ENCODE peak calls at places on chromosomes 12 and 14, in five cellular contexts. One of them, this sample, is unnamed.

GRCh38 chr12:32052300-32052691 is 54.4 kb upstream of the BICD1 start:
- DNase-seq in cardiac muscle cell: peak; percentile 23
- DNase-seq in neural progenitor cell: no peak
- DNase-seq in HFF-Myc: no peak
- DNase-seq in heart right ventricle: no peak
- DNase-seq in this sample: no peak

GRCh38 chr12:118103601-118104382 is at the start of gene VSIG10:
- DNase-seq in cardiac muscle cell: peak; percentile 67
- DNase-seq in neural progenitor cell: peak; percentile 81
- DNase-seq in HFF-Myc: no peak
- DNase-seq in heart right ventricle: peak; percentile 79
- DNase-seq in this sample: peak; percentile 61

GRCh38 chr14:29518335-29518734 is 409.3 kb downstream of the PRKD1 start:
- DNase-seq in cardiac muscle cell: no peak
- DNase-seq in neural progenitor cell: no peak
- DNase-seq in HFF-Myc: no peak
- DNase-seq in heart right ventricle: no peak
- DNase-seq in this sample: no peak

GRCh38 chr12:22262309-22262708 is 72.2 kb downstream of the ST8SIA1 start:
- DNase-seq in cardiac muscle cell: no peak
- DNase-seq in neural progenitor cell: peak; percentile 51
- DNase-seq in HFF-Myc: no peak
- DNase-seq in heart right ventricle: no peak
- DNase-seq in this sample: no peak

GRCh38 chr12:54417712-54418440 is 1.2 kb downstream of the ITGA5 start:
- DNase-seq in cardiac muscle cell: no peak
- DNase-seq in neural progenitor cell: peak; percentile 53
- DNase-seq in HFF-Myc: no peak
- DNase-seq in heart right ventricle: peak; percentile 40
- DNase-seq in this sample: no peak

GRCh38 chr12:51818567-51819300 is 29.8 kb downstream of the FIGNL2 start:
- DNase-seq in cardiac muscle cell: no peak
- DNase-seq in neural progenitor cell: no peak
- DNase-seq in HFF-Myc: peak; percentile 22
- DNase-seq in heart right ventricle: no peak
- DNase-seq in this sample: no peak

GRCh38 chr14:103031956-103032355 is 25.4 kb downstream of the CDC42BPB start:
- DNase-seq in cardiac muscle cell: peak; percentile 34
- DNase-seq in neural progenitor cell: peak; percentile 33
- DNase-seq in HFF-Myc: no peak
- DNase-seq in heart right ventricle: no peak
- DNase-seq in this sample: no peak

GRCh38 chr12:111367661-111368221 is 1.2 kb downstream of the PHETA1 start:
- DNase-seq in cardiac muscle cell: no peak
- DNase-seq in neural progenitor cell: no peak
- DNase-seq in HFF-Myc: no peak
- DNase-seq in heart right ventricle: peak; percentile 17
- DNase-seq in this sample: no peak

GRCh38 chr14:54681819-54682261 is 114.9 kb downstream of the SAMD4A start:
- DNase-seq in cardiac muscle cell: no peak
- DNase-seq in neural progenitor cell: no peak
- DNase-seq in HFF-Myc: peak; percentile 29
- DNase-seq in heart right ventricle: no peak
- DNase-seq in this sample: no peak

GRCh38 chr12:110585231-110585799 is 2.2 kb upstream of the PPTC7 start:
- DNase-seq in cardiac muscle cell: peak; percentile 82
- DNase-seq in neural progenitor cell: peak; percentile 44
- DNase-seq in HFF-Myc: no peak
- DNase-seq in heart right ventricle: no peak
- DNase-seq in this sample: no peak

GRCh38 chr14:72701610-72702009 is 192.3 kb downstream of the DPF3 start:
- DNase-seq in cardiac muscle cell: no peak
- DNase-seq in neural progenitor cell: peak; percentile 52
- DNase-seq in HFF-Myc: no peak
- DNase-seq in heart right ventricle: no peak
- DNase-seq in this sample: no peak

GRCh38 chr14:40623641-40624040 is 983.0 kb upstream of the LRFN5 start:
- DNase-seq in cardiac muscle cell: no peak
- DNase-seq in neural progenitor cell: no peak
- DNase-seq in HFF-Myc: no peak
- DNase-seq in heart right ventricle: no peak
- DNase-seq in this sample: no peak

GRCh38 chr14:52852810-52853521 is 61.6 kb upstream of the GNPNAT1 start:
- DNase-seq in cardiac muscle cell: no peak
- DNase-seq in neural progenitor cell: no peak
- DNase-seq in HFF-Myc: no peak
- DNase-seq in heart right ventricle: no peak
- DNase-seq in this sample: no peak

GRCh38 chr12:82361461-82361915 is 3.2 kb downstream of the METTL25 start:
- DNase-seq in cardiac muscle cell: no peak
- DNase-seq in neural progenitor cell: no peak
- DNase-seq in HFF-Myc: no peak
- DNase-seq in heart right ventricle: peak; percentile 17
- DNase-seq in this sample: no peak

DNA sequence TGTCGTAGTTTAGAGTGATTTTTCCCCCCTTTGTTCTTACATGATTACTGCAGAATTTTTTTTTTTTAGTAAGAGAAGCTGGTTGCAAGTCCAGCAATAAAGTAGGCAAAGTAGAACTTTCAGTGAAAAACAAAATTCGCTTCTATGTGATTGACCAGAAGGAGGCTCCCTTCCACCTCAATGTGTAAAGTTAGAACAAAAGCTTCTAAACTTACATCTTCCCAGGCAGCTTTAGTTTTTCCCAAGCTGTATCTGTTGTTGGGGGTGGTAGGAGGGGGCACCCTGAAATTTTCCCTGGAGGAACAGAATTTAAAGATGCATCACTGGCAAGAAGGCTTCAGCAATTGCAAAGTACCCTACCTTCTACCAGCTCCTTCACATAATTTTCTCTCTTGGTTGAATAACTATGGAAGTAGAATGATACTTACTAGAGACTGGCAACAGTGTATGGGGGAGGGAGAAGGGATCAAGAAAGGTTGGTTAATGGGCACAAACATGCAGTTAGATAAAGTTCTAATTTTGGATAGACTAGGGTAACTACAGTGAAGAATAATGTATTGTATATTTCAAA is 87.3 kb upstream of the E2F7 start:
- DNase-seq in cardiac muscle cell: peak; percentile 52
- DNase-seq in neural progenitor cell: peak; percentile 63
- DNase-seq in HFF-Myc: peak; percentile 19
- DNase-seq in heart right ventricle: no peak
- DNase-seq in this sample: no peak
- TF ChIP-seq CTCF in cardiac muscle cell: peak; percentile 65
- TF ChIP-seq CTCF in neural progenitor cell: peak; percentile 79
- TF ChIP-seq CTCF in HFF-Myc: peak; percentile 48
- TF ChIP-seq CTCF in heart right ventricle: peak; percentile 50
- TF ChIP-seq CTCF in this sample: peak; percentile 69

GRCh38 chr12:64825143-64826011 is 930 bp downstream of the TBC1D30 start:
- DNase-seq in cardiac muscle cell: no peak
- DNase-seq in neural progenitor cell: peak; percentile 31
- DNase-seq in HFF-Myc: no peak
- DNase-seq in heart right ventricle: no peak
- DNase-seq in this sample: no peak
- H3K4me3 ChIP-seq in cardiac muscle cell: peak overlapping the region; percentile 39
- H3K4me3 ChIP-seq in neural progenitor cell: peak overlapping the region; percentile 52
- H3K4me3 ChIP-seq in HFF-Myc: no peak overlapping the region
- H3K4me3 ChIP-seq in heart right ventricle: peak overlapping the region; percentile 36
- H3K4me3 ChIP-seq in this sample: peak overlapping the region; percentile 54

DNA sequence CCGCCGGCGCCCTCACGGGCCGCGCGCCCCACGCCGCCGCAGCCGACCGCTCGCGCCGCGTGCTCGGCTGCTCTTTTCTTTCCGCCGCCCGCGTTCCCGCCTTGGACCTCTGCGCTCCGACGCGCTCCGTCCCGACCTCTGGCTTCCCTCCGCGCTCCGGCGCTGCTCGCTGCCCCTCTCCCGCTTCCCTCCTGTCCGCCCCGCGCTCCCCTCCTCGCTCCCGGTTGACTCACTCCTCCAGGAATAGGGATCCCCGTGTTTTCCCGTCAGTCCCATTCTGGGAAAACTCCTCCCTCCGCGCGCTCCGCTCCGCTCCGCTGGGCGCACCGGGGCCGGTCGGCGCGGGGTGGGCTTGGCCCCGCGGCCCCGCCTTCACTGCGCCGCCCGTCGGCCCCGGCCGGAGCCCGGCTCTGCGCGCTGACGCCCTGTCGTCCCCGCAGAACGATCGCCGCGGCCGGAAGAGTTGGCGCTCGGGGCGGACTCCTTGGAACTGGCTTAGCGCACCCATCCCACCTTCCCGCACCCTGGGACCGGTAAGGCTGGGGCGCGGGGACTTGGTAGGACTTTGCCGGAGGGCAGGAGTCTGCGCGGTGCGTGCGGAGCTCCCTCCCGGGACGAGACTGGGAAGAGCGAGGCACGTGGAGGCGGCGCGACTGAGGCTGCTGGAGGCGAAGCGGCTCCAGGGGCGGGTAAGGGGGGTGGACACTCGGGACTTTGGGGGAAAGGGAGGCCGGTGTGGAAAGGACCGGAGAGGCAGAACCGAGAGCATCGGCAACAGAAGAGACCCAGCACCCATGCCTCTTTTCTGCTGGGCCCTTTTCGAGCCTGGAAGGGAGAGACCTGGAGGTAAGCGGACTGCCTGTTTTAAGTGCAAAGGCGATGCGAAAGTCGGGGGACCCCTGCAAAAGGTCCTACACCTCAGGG is 573 bp downstream of the TEAD4 start:
- DNase-seq in cardiac muscle cell: peak; percentile 63
- DNase-seq in neural progenitor cell: peak; percentile 77
- DNase-seq in HFF-Myc: no peak
- DNase-seq in heart right ventricle: peak; percentile 48
- DNase-seq in this sample: no peak
- TF ChIP-seq CTCF in cardiac muscle cell: no peak
- TF ChIP-seq CTCF in neural progenitor cell: peak; percentile 13
- TF ChIP-seq CTCF in HFF-Myc: no peak
- TF ChIP-seq CTCF in heart right ventricle: no peak
- TF ChIP-seq CTCF in this sample: no peak

DNA sequence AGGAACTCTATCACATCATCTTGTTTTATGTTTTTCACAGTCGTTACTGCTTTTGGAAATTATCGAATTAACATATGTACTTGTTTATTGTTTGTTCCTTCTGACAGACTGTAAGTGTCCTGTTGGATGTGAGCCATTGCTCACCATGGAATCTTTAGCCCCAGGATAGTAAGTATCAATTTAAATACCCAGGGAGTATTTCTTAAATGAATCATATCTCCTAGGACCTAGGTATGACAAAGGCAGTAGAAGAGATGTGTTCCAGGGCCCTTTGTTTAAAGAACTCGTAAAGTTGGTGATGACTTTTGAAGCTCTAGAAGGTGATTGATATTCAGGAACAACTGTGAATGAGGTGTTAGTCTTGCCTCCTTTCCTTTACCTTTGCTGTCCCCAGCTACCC is 30.3 kb upstream of the STRAP start:
- DNase-seq in cardiac muscle cell: no peak
- DNase-seq in neural progenitor cell: no peak
- DNase-seq in HFF-Myc: no peak
- DNase-seq in heart right ventricle: no peak
- DNase-seq in this sample: no peak
- H3K4me3 ChIP-seq in cardiac muscle cell: no peak overlapping the region
- H3K4me3 ChIP-seq in neural progenitor cell: no peak overlapping the region
- H3K4me3 ChIP-seq in HFF-Myc: no peak overlapping the region
- H3K4me3 ChIP-seq in heart right ventricle: no peak overlapping the region
- H3K4me3 ChIP-seq in this sample: no peak overlapping the region

GRCh38 chr12:132507656-132508055 is 17.7 kb downstream of the FBRSL1 start:
- DNase-seq in cardiac muscle cell: no peak
- DNase-seq in neural progenitor cell: no peak
- DNase-seq in HFF-Myc: no peak
- DNase-seq in heart right ventricle: no peak
- DNase-seq in this sample: no peak
- TF ChIP-seq CTCF in cardiac muscle cell: no peak
- TF ChIP-seq CTCF in neural progenitor cell: peak; percentile 20
- TF ChIP-seq CTCF in HFF-Myc: no peak
- TF ChIP-seq CTCF in heart right ventricle: no peak
- TF ChIP-seq CTCF in this sample: no peak

DNA sequence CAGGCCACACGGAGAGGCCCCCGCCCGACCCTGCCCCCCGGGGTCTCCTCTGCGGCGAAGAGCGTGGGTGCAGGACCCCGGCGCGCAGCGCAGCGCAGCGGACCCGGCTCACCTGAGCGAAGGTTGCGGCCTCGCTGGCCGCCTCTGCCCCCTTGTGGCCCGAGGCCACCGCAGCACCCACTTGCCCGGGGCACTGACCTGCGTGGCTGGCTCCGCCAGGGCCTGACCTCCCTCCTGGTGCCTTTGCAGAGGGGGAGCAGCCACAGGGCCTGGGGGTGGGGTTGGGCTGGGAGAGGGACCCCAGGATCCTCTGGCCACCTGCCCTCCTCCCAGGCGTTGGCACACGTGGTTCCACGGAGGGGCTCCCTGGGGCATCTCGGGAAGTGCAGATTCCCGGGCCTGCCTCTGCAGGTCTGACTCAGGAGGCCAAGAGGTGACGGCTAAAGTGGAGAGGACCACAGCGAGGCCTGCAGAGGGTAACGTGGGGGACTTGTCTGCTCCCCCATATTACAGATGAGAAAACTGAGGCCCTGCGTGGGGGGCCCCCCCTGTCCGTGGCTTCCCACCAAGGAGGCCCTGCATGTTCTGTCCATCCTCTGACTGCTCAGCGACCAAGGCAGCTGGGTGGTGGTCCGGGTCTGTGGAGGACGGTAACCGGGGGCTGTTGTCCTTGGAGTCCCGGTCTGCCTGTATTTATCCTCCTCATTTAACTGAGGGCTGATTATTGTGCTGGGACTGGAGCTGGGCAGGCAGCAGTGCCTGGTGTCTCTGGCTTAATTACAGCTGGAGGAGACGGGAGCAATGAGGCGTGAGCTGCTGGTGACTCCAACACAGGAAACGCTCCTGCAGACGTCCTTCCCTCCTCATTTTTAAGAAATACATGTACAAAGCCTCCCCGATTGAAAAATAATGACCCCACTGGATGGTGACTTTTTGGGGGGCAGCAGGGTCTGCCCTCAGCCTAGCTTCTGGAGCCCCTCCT is 67.9 kb upstream of the BEGAIN start:
- DNase-seq in cardiac muscle cell: peak; percentile 60
- DNase-seq in neural progenitor cell: peak; percentile 73
- DNase-seq in HFF-Myc: no peak
- DNase-seq in heart right ventricle: peak; percentile 40
- DNase-seq in this sample: no peak
- H3K4me3 ChIP-seq in cardiac muscle cell: no peak overlapping the region
- H3K4me3 ChIP-seq in neural progenitor cell: no peak overlapping the region
- H3K4me3 ChIP-seq in HFF-Myc: no peak overlapping the region
- H3K4me3 ChIP-seq in heart right ventricle: no peak overlapping the region
- H3K4me3 ChIP-seq in this sample: no peak overlapping the region

GRCh38 chr12:76646366-76646765 is 86.8 kb upstream of the OSBPL8 start:
- DNase-seq in cardiac muscle cell: no peak
- DNase-seq in neural progenitor cell: no peak
- DNase-seq in HFF-Myc: no peak
- DNase-seq in heart right ventricle: no peak
- DNase-seq in this sample: no peak
- TF ChIP-seq CTCF in cardiac muscle cell: no peak
- TF ChIP-seq CTCF in neural progenitor cell: no peak
- TF ChIP-seq CTCF in HFF-Myc: no peak
- TF ChIP-seq CTCF in heart right ventricle: no peak
- TF ChIP-seq CTCF in this sample: no peak